ENCODE peak calls at places on chromosomes 6 and 20, in nine cellular contexts. H, X, R, G, C, T, N, Z and I are unnamed samples.

GRCh38 chr6:169939554-169940164 is 188.2 kb downstream of the ERMARD start:
- DNase-seq in H (peak), X (no peak), R (no peak), G (no peak), C (no peak), T (no peak), N (no peak), Z (no peak), I (no peak)

GRCh38 chr6:168698923-168699322 is 257.9 kb downstream of the SMOC2 start:
- DNase-seq in H (no peak), X (no peak), R (no peak), G (no peak), C (no peak), T (no peak), N (no peak), Z (no peak), I (no peak)

GRCh38 chr6:167044696-167045095 is 45.5 kb downstream of the CEP43 start:
- DNase-seq in H (no peak), X (no peak), R (no peak), G (no peak), C (no peak), T (no peak), N (no peak), Z (no peak), I (no peak)

GRCh38 chr6:11497881-11498280 is 39.7 kb upstream of the TMEM170B start:
- DNase-seq in H (no peak), X (no peak), R (no peak), G (no peak), C (no peak), T (no peak), N (peak), Z (no peak), I (no peak)

GRCh38 chr6:30520480-30520992 is 31.2 kb downstream of the HLA-E start:
- DNase-seq in H (no peak), X (no peak), R (no peak), G (no peak), C (no peak), T (no peak), N (no peak), Z (no peak), I (no peak)

GRCh38 chr6:90537723-90538407 is 49.0 kb downstream of the MAP3K7 start:
- DNase-seq in H (no peak), X (no peak), R (no peak), G (no peak), C (peak), T (no peak), N (no peak), Z (no peak), I (no peak)

GRCh38 chr20:3374296-3374695 is 33.2 kb downstream of the DNAAF9 start:
- DNase-seq in H (no peak), X (no peak), R (no peak), G (no peak), C (no peak), T (no peak), N (no peak), Z (no peak), I (no peak)

GRCh38 chr6:36997811-36998722 is 7.4 kb upstream of the FGD2 start:
- DNase-seq in H (no peak), X (no peak), R (peak), G (no peak), C (no peak), T (no peak), N (peak), Z (no peak), I (no peak)

GRCh38 chr6:130557481-130558112 is 191.8 kb downstream of the TMEM200A start:
- DNase-seq in H (no peak), X (no peak), R (no peak), G (no peak), C (no peak), T (no peak), N (no peak), Z (no peak), I (no peak)